ENCODE peak calls at places on chromosome 9, in nine cellular contexts. T, Z, I, P, F, Q, K, U and Y are unnamed samples.

GRCh38 chr9:118609355-118610044 is 759.7 kb downstream of the BRINP1 start:
- DNase-seq in F (no peak), Q (no peak), U (no peak), Z (no peak), I (no peak), P (peak; percentile 64), T (no peak), K (no peak), Y (no peak)

GRCh38 chr9:123302348-123303214 is 34.2 kb upstream of the STRBP start:
- DNase-seq in Q (no peak), K (no peak), I (no peak), U (no peak), F (no peak), P (peak; percentile 9), T (no peak), Z (no peak), Y (no peak)

GRCh38 chr9:84397822-84398221 is 57.3 kb upstream of the SLC28A3 start:
- DNase-seq in I (no peak), U (no peak), F (peak; percentile 8), Q (peak; percentile 14), P (peak; percentile 80), Z (no peak), T (no peak), K (no peak), Y (no peak)

GRCh38 chr9:135925496-135926133 is 18.3 kb upstream of the CAMSAP1 start:
- DNase-seq in K (no peak), I (no peak), Q (peak; percentile 47), U (no peak), F (no peak), P (peak; percentile 22), Z (no peak), T (no peak), Y (no peak)

GRCh38 chr9:137082925-137083290 is 3.9 kb upstream of the MAN1B1 start:
- DNase-seq in K (no peak), I (no peak), Z (no peak), P (no peak), U (peak; percentile 15), Q (no peak), F (no peak), T (no peak), Y (no peak)

GRCh38 chr9:93096131-93096802 is at the start of gene CARD19:
- DNase-seq in U (peak; percentile 71), K (peak; percentile 44), T (no peak), F (no peak), P (peak; percentile 40), I (no peak), Z (peak; percentile 71), Q (no peak), Y (peak; percentile 77)

GRCh38 chr9:87119328-87119881 is 172.1 kb upstream of the GAS1 start:
- DNase-seq in F (peak; percentile 20), Q (no peak), T (no peak), Z (no peak), K (no peak), U (no peak), P (peak; percentile 95), I (peak; percentile 38), Y (no peak)

GRCh38 chr9:114300846-114301797 is 21.8 kb upstream of the ORM1 start:
- DNase-seq in Z (no peak), P (no peak), U (no peak), F (no peak), I (no peak), Q (no peak), T (no peak), K (no peak), Y (no peak)

GRCh38 chr9:130555968-130556367 is 23.4 kb upstream of the FUBP3 start:
- DNase-seq in T (no peak), K (no peak), U (no peak), P (no peak), F (no peak), I (no peak), Z (peak; percentile 70), Q (no peak), Y (no peak)

GRCh38 chr9:110105107-110105506 is 102.9 kb downstream of the C9orf152 start:
- DNase-seq in K (no peak), T (no peak), F (no peak), P (peak; percentile 93), Z (no peak), Q (no peak), U (no peak), I (no peak), Y (no peak)

GRCh38 chr9:126428524-126429175 is 102.0 kb downstream of the MVB12B start:
- DNase-seq in Z (no peak), Q (no peak), I (no peak), F (no peak), U (no peak), T (no peak), K (no peak), P (no peak), Y (no peak)

GRCh38 chr9:98791147-98792095 is 4.9 kb downstream of the ANKS6 start:
- DNase-seq in F (peak; percentile 80), U (peak; percentile 92), P (peak; percentile 93), K (peak; percentile 48), Q (peak; percentile 77), Z (peak; percentile 96), I (peak; percentile 75), T (peak; percentile 41), Y (peak; percentile 42)

GRCh38 chr9:77952641-77953341 is 78.8 kb downstream of the GNAQ start:
- DNase-seq in Q (no peak), T (no peak), F (no peak), K (no peak), Z (no peak), P (peak; percentile 61), I (no peak), U (no peak), Y (no peak)

GRCh38 chr9:113988951-113989780 is 88.9 kb downstream of the AMBP start:
- DNase-seq in T (no peak), Q (no peak), I (no peak), U (peak; percentile 74), P (no peak), F (no peak), K (no peak), Z (no peak), Y (no peak)

GRCh38 chr9:26975728-26976707 is 19.8 kb downstream of the IFT74 start:
- DNase-seq in P (peak; percentile 76), Z (peak; percentile 10), T (no peak), F (no peak), I (peak; percentile 60), K (peak; percentile 20), U (peak; percentile 21), Q (no peak), Y (no peak)

GRCh38 chr9:6944896-6945295 is 187.1 kb downstream of the KDM4C start:
- DNase-seq in P (peak; percentile 70), I (no peak), U (no peak), K (no peak), Z (no peak), F (no peak), T (no peak), Q (no peak), Y (no peak)

GRCh38 chr9:124834586-124834985 is 18.7 kb upstream of the WDR38 start:
- DNase-seq in K (no peak), Z (peak; percentile 71), I (no peak), Q (no peak), F (no peak), P (peak; percentile 39), T (no peak), U (no peak), Y (no peak)

GRCh38 chr9:104090578-104090977 is 3.5 kb upstream of the SMC2 start:
- DNase-seq in U (no peak), T (no peak), P (no peak), F (no peak), K (no peak), Z (no peak), Q (no peak), I (no peak), Y (no peak)
- H3K4me3 ChIP-seq in U (peak overlapping the region; percentile 21), T (no peak overlapping the region), P (no peak overlapping the region), F (no peak overlapping the region), K (no peak overlapping the region), Z (no peak overlapping the region), Q (no peak overlapping the region), I (no peak overlapping the region), Y (no peak overlapping the region)

DNA sequence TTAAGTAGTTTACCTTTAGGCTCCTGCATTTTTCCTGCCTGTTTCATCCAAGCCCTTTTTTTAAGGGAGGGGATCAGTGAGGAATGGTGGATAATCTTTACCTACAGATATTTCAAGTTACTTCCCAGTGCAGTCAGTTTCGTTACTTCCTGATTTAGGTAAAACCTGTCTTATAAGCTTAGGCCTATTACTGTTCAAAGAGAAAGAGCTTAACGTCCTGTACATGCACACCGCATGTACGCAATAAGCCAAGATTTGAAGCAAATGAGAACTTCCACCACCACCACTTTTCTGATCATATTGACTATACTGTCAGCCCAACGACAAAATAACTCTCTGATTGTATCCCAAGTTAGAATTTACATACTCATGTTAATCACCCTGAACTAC is 5.2 kb downstream of the NFIB start:
- DNase-seq in T (no peak), P (no peak), U (no peak), K (no peak), I (no peak), Z (no peak), Q (no peak), F (no peak), Y (no peak)
- H3K4me3 ChIP-seq in T (no peak overlapping the region), P (no peak overlapping the region), U (no peak overlapping the region), K (peak overlapping the region; percentile 93), I (no peak overlapping the region), Z (no peak overlapping the region), Q (peak overlapping the region; percentile 75), F (no peak overlapping the region), Y (no peak overlapping the region)

DNA sequence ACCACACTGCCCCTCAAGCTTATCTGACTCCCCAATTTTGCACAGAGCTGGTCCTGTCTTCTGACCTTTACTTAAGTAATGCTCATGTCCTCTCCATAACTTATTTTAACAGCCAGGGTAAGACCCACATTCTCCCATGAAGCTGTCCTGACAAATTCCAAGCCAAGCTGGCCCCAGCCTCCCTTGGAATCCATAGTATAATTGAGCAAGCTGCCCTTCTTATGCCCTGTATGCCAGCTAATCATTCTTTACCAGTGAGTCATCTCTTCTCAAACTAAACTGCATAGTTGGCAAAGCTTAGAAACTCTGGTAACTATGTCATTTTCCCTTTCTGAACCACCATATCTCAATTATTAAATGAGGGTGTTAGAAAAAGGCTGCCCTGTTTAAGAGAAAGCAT is 92.4 kb downstream of the NFIB start:
- DNase-seq in K (no peak), Z (peak; percentile 57), F (no peak), T (no peak), U (no peak), Q (no peak), P (peak; percentile 66), I (no peak), Y (no peak)
- H3K4me3 ChIP-seq in K (no peak overlapping the region), Z (peak overlapping the region; percentile 23), F (no peak overlapping the region), T (no peak overlapping the region), U (no peak overlapping the region), Q (no peak overlapping the region), P (no peak overlapping the region), I (no peak overlapping the region), Y (no peak overlapping the region)

DNA sequence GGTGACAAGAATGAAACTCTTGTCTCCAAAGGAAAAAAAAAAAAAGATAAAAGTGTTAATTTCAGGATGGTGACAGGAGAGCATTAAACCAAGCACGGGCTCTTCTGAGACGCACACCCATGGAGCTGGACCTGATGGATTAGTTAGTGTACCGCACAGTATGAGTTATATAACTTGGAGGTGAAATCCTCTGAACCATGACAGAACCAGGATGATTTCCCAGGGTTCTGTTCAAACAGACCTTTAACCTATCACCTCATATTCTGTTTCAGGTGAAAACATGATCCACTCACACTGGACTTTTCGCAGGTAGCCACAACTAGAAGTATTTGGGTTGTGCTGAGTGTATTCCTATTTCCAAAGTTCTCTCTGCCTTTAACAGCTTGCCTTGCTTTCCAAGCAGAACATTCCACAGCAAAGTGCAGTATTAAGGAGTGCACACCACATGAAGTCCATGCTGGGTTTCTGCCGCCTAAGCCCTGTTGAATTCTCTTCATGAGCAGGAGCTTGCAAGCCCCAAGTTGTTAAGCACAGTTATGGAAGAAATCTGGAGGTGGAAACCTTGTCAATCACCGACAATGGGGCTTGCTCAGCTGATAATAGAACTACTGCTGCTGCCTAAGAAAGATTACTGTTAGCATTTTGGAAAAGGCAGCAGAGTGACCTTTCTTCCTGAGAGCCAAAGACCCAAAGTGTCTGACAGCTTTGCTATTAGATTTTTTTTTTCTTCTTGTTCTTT is 461.7 kb downstream of the TLE1 start:
- DNase-seq in F (no peak), U (no peak), Z (no peak), T (no peak), P (no peak), Q (no peak), I (peak; percentile 57), K (no peak), Y (no peak)
- H3K4me3 ChIP-seq in F (no peak overlapping the region), U (no peak overlapping the region), Z (no peak overlapping the region), T (no peak overlapping the region), P (no peak overlapping the region), Q (no peak overlapping the region), I (no peak overlapping the region), K (no peak overlapping the region), Y (no peak overlapping the region)